ENCODE peak calls at places on chromosomes 6 and 20, in four cellular contexts. R is spleen, P is sigmoid colon, C is suprapubic skin. Z is an unnamed sample.

GRCh38 chr20:12966468-12967085 is 42.2 kb upstream of the SPTLC3 start:
- DNase-seq in R (no peak), P (no peak), C (no peak), Z (no peak)

GRCh38 chr20:63661108-63661507 is 3.0 kb downstream of the RTEL1 start:
- DNase-seq in R (no peak), P (no peak), C (no peak), Z (no peak)

GRCh38 chr20:17947474-17947815 is 21.1 kb downstream of the SNX5 start:
- DNase-seq in R (no peak), P (no peak), C (no peak), Z (no peak)

GRCh38 chr20:25000268-25000801 is 7.8 kb upstream of the APMAP start:
- DNase-seq in R (peak), P (peak), C (peak), Z (no peak)

GRCh38 chr6:112574190-112574589 is 227.1 kb downstream of the RFPL4B start:
- DNase-seq in R (no peak), P (no peak), C (no peak), Z (no peak)

GRCh38 chr6:132570221-132570777 is at the start of gene TAAR6:
- DNase-seq in R (no peak), P (no peak), C (no peak), Z (no peak)

GRCh38 chr6:156862711-156863110 is 85.5 kb downstream of the ARID1B start:
- DNase-seq in R (no peak), P (no peak), C (no peak), Z (peak)

GRCh38 chr20:8646026-8646425 is 422.9 kb upstream of the PLCB4 start:
- DNase-seq in R (no peak), P (no peak), C (no peak), Z (no peak)

GRCh38 chr20:20211274-20211987 is 156.5 kb upstream of the INSM1 start:
- DNase-seq in R (no peak), P (no peak), C (no peak), Z (no peak)

GRCh38 chr20:62049342-62050165 is 16.1 kb downstream of the TAF4 start:
- DNase-seq in R (peak), P (peak), C (no peak), Z (peak)

GRCh38 chr20:33908351-33908750 is 85.4 kb upstream of the RALY start:
- DNase-seq in R (no peak), P (no peak), C (no peak), Z (no peak)

GRCh38 chr6:32154514-32155161 is 697 bp downstream of the PPT2 start:
- DNase-seq in R (peak), P (peak), C (peak), Z (peak)

GRCh38 chr6:37612475-37612874 is 85.2 kb downstream of the MDGA1 start:
- DNase-seq in R (no peak), P (peak), C (no peak), Z (no peak)

GRCh38 chr6:145272246-145272645 is 463.1 kb downstream of the EPM2A start:
- DNase-seq in R (no peak), P (no peak), C (no peak), Z (no peak)

GRCh38 chr20:46056970-46057855 is 28.2 kb downstream of the SLC12A5 start:
- DNase-seq in R (no peak), P (peak), C (no peak), Z (no peak)

GRCh38 chr6:3635482-3635881 is 116.0 kb downstream of the PXDC1 start:
- DNase-seq in R (no peak), P (no peak), C (no peak), Z (no peak)

GRCh38 chr6:34114695-34115395 is 31.0 kb downstream of the GRM4 start:
- DNase-seq in R (no peak), P (no peak), C (no peak), Z (no peak)

GRCh38 chr20:62304331-62305148 is 1.7 kb downstream of the ADRM1 start:
- DNase-seq in R (no peak), P (no peak), C (no peak), Z (no peak)

GRCh38 chr20:49549806-49550551 is 18.0 kb downstream of the PTGIS start:
- DNase-seq in R (no peak), P (no peak), C (no peak), Z (no peak)

GRCh38 chr6:20746805-20747204 is 212.5 kb downstream of the CDKAL1 start:
- DNase-seq in R (no peak), P (no peak), C (no peak), Z (no peak)

GRCh38 chr20:49846206-49846807 is 33.7 kb downstream of the SLC9A8 start:
- DNase-seq in R (no peak), P (no peak), C (no peak), Z (no peak)

GRCh38 chr6:112282217-112282616 is 27.9 kb upstream of the LAMA4 start:
- DNase-seq in R (no peak), P (peak), C (no peak), Z (no peak)

GRCh38 chr6:3746119-3746691 is 5.3 kb downstream of the PXDC1 start:
- DNase-seq in R (no peak), P (no peak), C (peak), Z (no peak)

GRCh38 chr6:95431637-95432228 is 145.6 kb upstream of the MANEA start:
- DNase-seq in R (no peak), P (no peak), C (no peak), Z (no peak)

GRCh38 chr20:63268671-63269439 is 3.8 kb upstream of the ARFGAP1 start:
- DNase-seq in R (no peak), P (no peak), C (no peak), Z (peak)

GRCh38 chr6:83314693-83315092 is 116.2 kb downstream of the ME1 start:
- DNase-seq in R (no peak), P (no peak), C (no peak), Z (no peak)

GRCh38 chr6:87791982-87792381 is 89.9 kb upstream of the AKIRIN2 start:
- DNase-seq in R (no peak), P (no peak), C (no peak), Z (no peak)

GRCh38 chr20:63060057-63060991 is 53.6 kb upstream of the BHLHE23 start:
- DNase-seq in R (peak), P (peak), C (peak), Z (no peak)

GRCh38 chr6:65638047-65638831 is 68.8 kb downstream of the EYS start:
- DNase-seq in R (no peak), P (no peak), C (no peak), Z (no peak)
- TF ChIP-seq CTCF in R (no peak), P (no peak), C (no peak), Z (no peak)

DNA sequence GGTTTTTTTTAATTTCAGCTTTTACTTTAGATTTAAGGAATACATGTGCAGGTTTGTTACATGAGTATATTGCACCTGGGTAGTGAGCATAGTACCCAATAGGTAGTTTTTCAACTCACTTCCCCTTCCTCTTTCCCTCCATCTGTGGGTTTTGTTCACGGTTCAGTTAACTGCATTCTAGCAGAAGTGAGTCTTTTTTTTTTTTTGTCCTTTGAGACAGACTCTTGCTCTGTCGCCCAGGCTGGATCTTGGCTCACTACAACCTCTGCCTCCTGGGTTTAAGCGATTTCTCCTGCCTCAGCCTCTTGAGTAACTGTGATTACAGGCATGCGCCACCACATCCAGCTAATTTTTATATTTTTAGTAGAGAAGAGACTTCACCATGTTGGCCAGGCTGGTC is 8.7 kb downstream of the UBR2 start:
- DNase-seq in R (no peak), P (no peak), C (no peak), Z (no peak)
- H3K4me3 ChIP-seq in R (no peak), P (no peak), C (no peak), Z (no peak)

DNA sequence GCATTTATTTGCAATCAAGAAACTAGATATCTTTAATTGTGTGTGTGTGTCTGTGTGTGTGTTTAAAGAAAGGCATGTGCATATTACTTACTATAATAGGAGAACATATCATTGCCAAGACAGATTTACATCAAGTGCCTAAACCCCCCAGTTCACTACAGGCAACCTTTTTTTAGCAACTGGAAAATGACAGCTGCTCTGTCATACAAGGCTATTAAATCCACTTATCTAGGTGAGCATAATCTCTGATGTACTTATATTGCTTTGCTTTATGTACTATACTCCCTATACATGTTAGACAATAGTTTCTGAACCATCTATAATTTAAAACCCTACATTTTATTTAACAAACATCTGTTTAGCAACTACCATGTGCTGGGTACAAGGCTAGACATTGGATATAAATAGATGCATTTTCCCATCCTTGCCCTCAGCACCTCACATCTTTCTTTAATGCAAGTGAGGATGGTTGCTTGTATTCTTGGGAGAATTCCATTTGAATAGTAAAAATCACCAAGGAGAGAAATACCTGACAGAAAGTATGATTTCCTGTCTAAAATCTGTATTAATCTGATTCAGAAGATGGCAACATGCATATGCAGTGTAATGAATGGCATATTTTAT is 398.3 kb downstream of the LAMA2 start:
- DNase-seq in R (no peak), P (no peak), C (no peak), Z (no peak)
- TF ChIP-seq POLR2AphosphoS5 in R (no peak), P (no peak), C (no peak), Z (no peak)

DNA sequence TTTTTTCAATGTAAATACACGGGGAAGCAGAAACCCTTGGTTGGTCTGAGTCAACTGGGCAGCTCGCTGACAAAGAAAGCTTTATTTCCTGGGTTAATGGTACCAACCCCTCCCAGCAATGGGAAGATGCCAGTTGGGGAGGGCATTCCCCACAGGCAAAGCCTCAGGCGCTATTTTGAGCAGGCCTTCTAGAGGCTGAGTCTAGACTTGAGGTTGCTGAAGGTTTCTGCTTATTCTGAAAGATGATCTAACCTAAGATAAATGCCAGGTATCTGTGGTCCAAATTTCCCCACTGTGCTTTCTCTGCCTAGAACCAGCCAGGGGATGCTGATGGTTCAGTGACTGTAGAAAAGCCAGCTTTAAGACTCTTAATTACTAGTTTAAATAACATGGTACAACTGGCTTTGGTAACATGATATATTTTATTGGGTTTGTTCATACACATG is 172.5 kb upstream of the JARID2 start:
- DNase-seq in R (no peak), P (no peak), C (no peak), Z (no peak)
- TF ChIP-seq CTCF in R (no peak), P (no peak), C (no peak), Z (no peak)